ENCODE peak calls at places on chromosomes 12 and 14, in nine cellular contexts. C, V, D, I, Q, H, L, P and B are unnamed samples.

GRCh38 chr12:103833891-103834290 is 7.1 kb downstream of the NT5DC3 start:
- DNase-seq in C (no peak), V (no peak), D (no peak), I (no peak), Q (no peak), H (no peak), L (no peak), P (peak; percentile 10), B (no peak)

GRCh38 chr12:12927211-12928079 is 24.5 kb downstream of the GPRC5D start:
- DNase-seq in C (peak; percentile 83), V (peak; percentile 92), D (peak; percentile 94), I (peak; percentile 96), Q (peak; percentile 95), H (peak; percentile 68), L (peak; percentile 66), P (no peak), B (no peak)

GRCh38 chr12:66453111-66453510 is 150.8 kb downstream of the HELB start:
- DNase-seq in C (no peak), V (no peak), D (no peak), I (no peak), Q (no peak), H (no peak), L (no peak), P (no peak), B (no peak)

GRCh38 chr12:53195516-53196420 is 11.3 kb downstream of the ITGB7 start:
- DNase-seq in C (no peak), V (no peak), D (no peak), I (no peak), Q (no peak), H (peak; percentile 50), L (no peak), P (no peak), B (no peak)

GRCh38 chr12:51593539-51593938 is 2.5 kb downstream of the SCN8A start:
- DNase-seq in C (no peak), V (peak; percentile 17), D (no peak), I (no peak), Q (peak; percentile 20), H (no peak), L (no peak), P (no peak), B (no peak)

GRCh38 chr12:104057771-104058197 is 6.5 kb upstream of the HCFC2 start:
- DNase-seq in C (no peak), V (no peak), D (no peak), I (peak; percentile 36), Q (no peak), H (no peak), L (peak; percentile 40), P (no peak), B (no peak)

GRCh38 chr12:77232045-77232444 is 166.7 kb upstream of the E2F7 start:
- DNase-seq in C (peak; percentile 32), V (no peak), D (no peak), I (no peak), Q (no peak), H (no peak), L (no peak), P (no peak), B (no peak)

GRCh38 chr14:72810201-72810600 is 83.7 kb downstream of the DPF3 start:
- DNase-seq in C (no peak), V (no peak), D (no peak), I (no peak), Q (no peak), H (no peak), L (no peak), P (no peak), B (no peak)

GRCh38 chr12:2163172-2163927 is 110.6 kb downstream of the CACNA1C start:
- DNase-seq in C (peak; percentile 91), V (peak; percentile 92), D (peak; percentile 70), I (no peak), Q (peak; percentile 6), H (peak; percentile 95), L (no peak), P (no peak), B (peak; percentile 95)

GRCh38 chr12:117552971-117553370 is 191.5 kb upstream of the NOS1 start:
- DNase-seq in C (peak; percentile 18), V (no peak), D (peak; percentile 43), I (no peak), Q (no peak), H (no peak), L (no peak), P (no peak), B (no peak)

GRCh38 chr12:117547209-117547608 is 185.8 kb upstream of the NOS1 start:
- DNase-seq in C (no peak), V (no peak), D (no peak), I (no peak), Q (no peak), H (no peak), L (no peak), P (no peak), B (no peak)

DNA sequence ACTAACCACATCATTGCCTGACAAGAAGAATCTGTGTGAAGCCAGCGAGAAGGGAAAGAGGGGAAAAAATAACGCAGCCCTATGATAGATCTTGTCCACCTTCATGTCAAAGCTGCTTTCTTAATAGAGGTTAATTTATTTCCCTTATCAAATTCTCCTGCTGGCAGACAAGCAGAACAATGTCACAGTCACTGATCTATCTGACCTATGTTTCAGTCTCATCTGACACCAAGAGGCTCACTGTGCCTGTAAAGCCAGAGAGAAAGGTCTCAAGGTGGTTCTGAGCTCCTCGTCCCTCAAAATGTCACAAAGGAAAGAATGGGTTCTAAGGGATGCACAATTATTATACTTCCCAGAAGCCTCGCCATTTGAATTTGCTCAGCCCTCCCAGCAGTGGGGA is 190.3 kb upstream of the NOS1 start:
- DNase-seq in C (no peak), V (no peak), D (no peak), I (no peak), Q (no peak), H (no peak), L (no peak), P (no peak), B (no peak)
- TF ChIP-seq EP300 in C (no peak), V (no peak), D (no peak), I (no peak), Q (no peak), H (no peak), L (no peak), P (no peak), B (no peak)

GRCh38 chr14:74982661-74983060 is 20.1 kb upstream of the EIF2B2 start:
- DNase-seq in C (no peak), V (no peak), D (no peak), I (no peak), Q (no peak), H (no peak), L (no peak), P (no peak), B (no peak)

GRCh38 chr14:74981833-74982232 is 20.9 kb upstream of the EIF2B2 start:
- DNase-seq in C (no peak), V (no peak), D (no peak), I (no peak), Q (no peak), H (no peak), L (no peak), P (no peak), B (no peak)

GRCh38 chr14:74979442-74980397 is 23.0 kb upstream of the EIF2B2 start:
- DNase-seq in C (no peak), V (no peak), D (no peak), I (no peak), Q (no peak), H (no peak), L (peak; percentile 72), P (no peak), B (no peak)

GRCh38 chr14:74980398-74980745 is 22.3 kb upstream of the EIF2B2 start:
- DNase-seq in C (no peak), V (no peak), D (no peak), I (no peak), Q (no peak), H (no peak), L (no peak), P (no peak), B (no peak)

GRCh38 chr14:74980746-74981661 is 21.7 kb upstream of the EIF2B2 start:
- DNase-seq in C (no peak), V (no peak), D (no peak), I (no peak), Q (no peak), H (no peak), L (no peak), P (no peak), B (no peak)
- H3K4me3 ChIP-seq in C (no peak overlapping the region), V (no peak overlapping the region), D (no peak overlapping the region), I (no peak overlapping the region), Q (no peak overlapping the region), H (no peak overlapping the region), L (no peak overlapping the region), P (no peak overlapping the region), B (no peak overlapping the region)

GRCh38 chr12:54311091-54311490 is 10.3 kb upstream of the NFE2 start:
- DNase-seq in C (no peak), V (no peak), D (no peak), I (no peak), Q (no peak), H (no peak), L (no peak), P (no peak), B (no peak)

GRCh38 chr12:54304187-54304810 is 3.5 kb upstream of the NFE2 start:
- DNase-seq in C (peak; percentile 49), V (peak; percentile 69), D (peak; percentile 88), I (peak; percentile 58), Q (peak; percentile 85), H (peak; percentile 71), L (no peak), P (no peak), B (peak; percentile 93)

GRCh38 chr12:54301428-54302045 is 722 bp upstream of the NFE2 start:
- DNase-seq in C (no peak), V (no peak), D (no peak), I (no peak), Q (peak; percentile 86), H (peak; percentile 45), L (no peak), P (no peak), B (no peak)

DNA sequence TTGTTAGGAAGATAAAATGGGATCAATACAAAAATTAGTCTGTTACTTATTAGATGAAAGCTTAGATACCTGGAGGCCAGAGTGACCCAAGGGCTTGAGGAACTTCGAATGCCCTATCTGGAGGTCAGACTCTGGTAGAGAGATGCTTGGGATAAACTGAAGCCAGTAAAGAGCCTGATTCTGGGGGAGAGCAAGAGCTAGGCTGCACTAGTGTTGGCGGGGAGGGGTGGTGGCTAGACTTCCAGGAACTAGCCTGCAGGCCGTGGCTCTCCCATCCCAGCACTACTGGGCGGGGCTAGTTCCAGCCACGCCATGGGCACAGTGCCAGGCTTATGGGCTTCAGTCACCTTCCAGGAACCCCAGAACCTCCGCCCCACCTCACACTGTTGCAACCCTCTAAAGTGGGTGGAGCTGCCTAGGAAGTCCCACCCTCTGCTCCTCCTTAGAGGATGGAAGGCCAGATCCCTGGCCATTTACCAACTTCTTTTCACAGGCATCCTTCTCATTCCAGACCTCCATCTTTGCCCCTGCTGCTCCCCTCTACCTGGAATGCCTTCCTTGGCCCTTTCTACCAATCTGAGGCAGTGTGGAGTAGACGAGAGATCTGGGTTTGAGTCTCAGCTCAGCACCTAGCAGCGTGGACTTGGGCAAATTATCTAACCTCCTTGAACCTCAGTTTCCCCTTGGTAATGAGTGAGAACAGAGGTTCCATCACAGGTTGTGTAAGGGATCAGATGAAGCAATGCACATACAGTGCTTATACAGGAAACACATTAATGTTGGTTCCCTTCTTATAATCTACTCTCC is 6.3 kb upstream of the NFE2 start:
- DNase-seq in C (peak; percentile 54), V (peak; percentile 95), D (peak; percentile 93), I (peak; percentile 91), Q (peak; percentile 58), H (peak; percentile 76), L (peak; percentile 59), P (no peak), B (no peak)
- TF ChIP-seq EP300 in C (no peak), V (no peak), D (no peak), I (no peak), Q (no peak), H (no peak), L (no peak), P (no peak), B (no peak)

GRCh38 chr12:113138826-113139225 is 3.3 kb upstream of the RASAL1 start:
- DNase-seq in C (no peak), V (no peak), D (no peak), I (no peak), Q (no peak), H (no peak), L (no peak), P (no peak), B (no peak)
- H3K4me3 ChIP-seq in C (no peak overlapping the region), V (no peak overlapping the region), D (no peak overlapping the region), I (no peak overlapping the region), Q (no peak overlapping the region), H (no peak overlapping the region), L (no peak overlapping the region), P (no peak overlapping the region), B (no peak overlapping the region)